ENCODE peak calls at places on chromosome 2, in six cellular contexts. One of them, this sample, is unnamed.

GRCh38 chr2:64424421-64424987 is 29.5 kb upstream of the LGALSL start:
- DNase-seq in K562: no peak
- DNase-seq in H1: no peak
- DNase-seq in HepG2: no peak
- DNase-seq in HCT116: no peak
- DNase-seq in NT2/D1: no peak
- DNase-seq in this sample: no peak

GRCh38 chr2:226130192-226130591 is 669.4 kb downstream of the IRS1 start:
- DNase-seq in K562: no peak
- DNase-seq in H1: no peak
- DNase-seq in HepG2: no peak
- DNase-seq in HCT116: no peak
- DNase-seq in NT2/D1: no peak
- DNase-seq in this sample: no peak

GRCh38 chr2:211709394-211709793 is 829.2 kb downstream of the ERBB4 start:
- DNase-seq in K562: no peak
- DNase-seq in H1: no peak
- DNase-seq in HepG2: no peak
- DNase-seq in HCT116: no peak
- DNase-seq in NT2/D1: no peak
- DNase-seq in this sample: no peak

GRCh38 chr2:80149991-80150390 is 154.6 kb downstream of the LRRTM1 start:
- DNase-seq in K562: no peak
- DNase-seq in H1: no peak
- DNase-seq in HepG2: no peak
- DNase-seq in HCT116: no peak
- DNase-seq in NT2/D1: no peak
- DNase-seq in this sample: no peak

GRCh38 chr2:212975333-212975732 is 176.1 kb downstream of the IKZF2 start:
- DNase-seq in K562: no peak
- DNase-seq in H1: no peak
- DNase-seq in HepG2: no peak
- DNase-seq in HCT116: no peak
- DNase-seq in NT2/D1: no peak
- DNase-seq in this sample: no peak

GRCh38 chr2:237434916-237435315 is 21.0 kb upstream of the COL6A3 start:
- DNase-seq in K562: peak
- DNase-seq in H1: no peak
- DNase-seq in HepG2: no peak
- DNase-seq in HCT116: no peak
- DNase-seq in NT2/D1: no peak
- DNase-seq in this sample: no peak

GRCh38 chr2:84846041-84846663 is 34.7 kb downstream of the TRABD2A start:
- DNase-seq in K562: no peak
- DNase-seq in H1: no peak
- DNase-seq in HepG2: no peak
- DNase-seq in HCT116: no peak
- DNase-seq in NT2/D1: no peak
- DNase-seq in this sample: no peak

GRCh38 chr2:231568098-231568784 is 24.4 kb upstream of the TEX44 start:
- DNase-seq in K562: no peak
- DNase-seq in H1: no peak
- DNase-seq in HepG2: no peak
- DNase-seq in HCT116: no peak
- DNase-seq in NT2/D1: no peak
- DNase-seq in this sample: no peak

GRCh38 chr2:47227532-47228166 is 72.5 kb upstream of the STPG4 start:
- DNase-seq in K562: no peak
- DNase-seq in H1: no peak
- DNase-seq in HepG2: no peak
- DNase-seq in HCT116: no peak
- DNase-seq in NT2/D1: no peak
- DNase-seq in this sample: no peak

GRCh38 chr2:173578404-173579092 is 223.9 kb downstream of the CDCA7 start:
- DNase-seq in K562: no peak
- DNase-seq in H1: no peak
- DNase-seq in HepG2: no peak
- DNase-seq in HCT116: no peak
- DNase-seq in NT2/D1: no peak
- DNase-seq in this sample: no peak

GRCh38 chr2:136225950-136226835 is 108.2 kb upstream of the CXCR4 start:
- DNase-seq in K562: no peak
- DNase-seq in H1: no peak
- DNase-seq in HepG2: no peak
- DNase-seq in HCT116: no peak
- DNase-seq in NT2/D1: no peak
- DNase-seq in this sample: no peak

GRCh38 chr2:123993728-123994323 is 31.3 kb upstream of the CNTNAP5 start:
- DNase-seq in K562: peak
- DNase-seq in H1: peak
- DNase-seq in HepG2: peak
- DNase-seq in HCT116: no peak
- DNase-seq in NT2/D1: peak
- DNase-seq in this sample: no peak

GRCh38 chr2:147223119-147223518 is 621.7 kb upstream of the ACVR2A start:
- DNase-seq in K562: no peak
- DNase-seq in H1: no peak
- DNase-seq in HepG2: no peak
- DNase-seq in HCT116: no peak
- DNase-seq in NT2/D1: no peak
- DNase-seq in this sample: no peak

GRCh38 chr2:217960351-217960750 is 42.4 kb downstream of the TNS1 start:
- DNase-seq in K562: no peak
- DNase-seq in H1: no peak
- DNase-seq in HepG2: no peak
- DNase-seq in HCT116: no peak
- DNase-seq in NT2/D1: no peak
- DNase-seq in this sample: no peak

GRCh38 chr2:159873136-159873728 is 75.2 kb upstream of the CD302 start:
- DNase-seq in K562: peak
- DNase-seq in H1: no peak
- DNase-seq in HepG2: no peak
- DNase-seq in HCT116: no peak
- DNase-seq in NT2/D1: no peak
- DNase-seq in this sample: no peak

GRCh38 chr2:28129955-28130695 is 239.6 kb downstream of the BABAM2 start:
- DNase-seq in K562: no peak
- DNase-seq in H1: no peak
- DNase-seq in HepG2: no peak
- DNase-seq in HCT116: no peak
- DNase-seq in NT2/D1: no peak
- DNase-seq in this sample: no peak

GRCh38 chr2:181788883-181789555 is 102.5 kb upstream of the ITPRID2 start:
- DNase-seq in K562: no peak
- DNase-seq in H1: no peak
- DNase-seq in HepG2: no peak
- DNase-seq in HCT116: no peak
- DNase-seq in NT2/D1: no peak
- DNase-seq in this sample: no peak

GRCh38 chr2:85503168-85503610 is 35.8 kb upstream of the MAT2A start:
- DNase-seq in K562: no peak
- DNase-seq in H1: no peak
- DNase-seq in HepG2: peak
- DNase-seq in HCT116: no peak
- DNase-seq in NT2/D1: no peak
- DNase-seq in this sample: no peak

GRCh38 chr2:151171186-151171585 is 90.5 kb downstream of the RBM43 start:
- DNase-seq in K562: no peak
- DNase-seq in H1: no peak
- DNase-seq in HepG2: no peak
- DNase-seq in HCT116: no peak
- DNase-seq in NT2/D1: no peak
- DNase-seq in this sample: no peak

GRCh38 chr2:151178187-151178586 is 83.5 kb downstream of the RBM43 start:
- DNase-seq in K562: no peak
- DNase-seq in H1: no peak
- DNase-seq in HepG2: no peak
- DNase-seq in HCT116: no peak
- DNase-seq in NT2/D1: no peak
- DNase-seq in this sample: no peak

GRCh38 chr2:151180123-151180522 is 81.5 kb downstream of the RBM43 start:
- DNase-seq in K562: no peak
- DNase-seq in H1: no peak
- DNase-seq in HepG2: no peak
- DNase-seq in HCT116: no peak
- DNase-seq in NT2/D1: no peak
- DNase-seq in this sample: no peak

GRCh38 chr2:151176661-151177060 is 85.0 kb downstream of the RBM43 start:
- DNase-seq in K562: no peak
- DNase-seq in H1: no peak
- DNase-seq in HepG2: no peak
- DNase-seq in HCT116: no peak
- DNase-seq in NT2/D1: no peak
- DNase-seq in this sample: no peak

DNA sequence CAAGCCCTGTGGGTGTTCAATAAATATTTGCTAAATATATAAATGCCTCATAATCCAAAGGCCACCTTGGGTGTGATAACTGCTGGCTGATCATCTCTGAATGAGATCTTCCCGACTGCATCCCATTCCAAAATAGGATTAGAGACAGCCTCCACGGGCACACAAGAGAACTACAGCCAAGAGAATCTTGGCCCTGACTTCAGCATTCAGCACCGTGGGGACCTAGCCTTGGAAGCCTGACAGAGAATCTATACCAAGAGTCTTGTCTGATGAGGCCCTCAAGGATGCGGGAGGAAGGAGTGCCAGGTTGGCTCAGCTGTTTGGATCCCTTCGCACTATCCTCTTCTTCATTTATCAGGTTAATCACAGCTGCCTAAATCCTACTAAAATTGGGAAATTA is 85.8 kb downstream of the RBM43 start:
- DNase-seq in K562: no peak
- DNase-seq in H1: no peak
- DNase-seq in HepG2: no peak
- DNase-seq in HCT116: no peak
- DNase-seq in NT2/D1: no peak
- DNase-seq in this sample: no peak
- TF ChIP-seq ZNF274 in K562: no peak
- TF ChIP-seq ZNF274 in H1: no peak
- TF ChIP-seq ZNF274 in HepG2: no peak
- TF ChIP-seq ZNF274 in HCT116: no peak
- TF ChIP-seq ZNF274 in NT2/D1: no peak
- TF ChIP-seq ZNF274 in this sample: no peak

GRCh38 chr2:199207011-199207410 is 250.7 kb downstream of the SATB2 start:
- DNase-seq in K562: no peak
- DNase-seq in H1: no peak
- DNase-seq in HepG2: no peak
- DNase-seq in HCT116: no peak
- DNase-seq in NT2/D1: no peak
- DNase-seq in this sample: no peak

GRCh38 chr2:199202964-199203363 is 254.8 kb downstream of the SATB2 start:
- DNase-seq in K562: no peak
- DNase-seq in H1: no peak
- DNase-seq in HepG2: no peak
- DNase-seq in HCT116: no peak
- DNase-seq in NT2/D1: no peak
- DNase-seq in this sample: no peak

GRCh38 chr2:199201539-199201938 is 256.2 kb downstream of the SATB2 start:
- DNase-seq in K562: no peak
- DNase-seq in H1: no peak
- DNase-seq in HepG2: no peak
- DNase-seq in HCT116: no peak
- DNase-seq in NT2/D1: no peak
- DNase-seq in this sample: no peak

DNA sequence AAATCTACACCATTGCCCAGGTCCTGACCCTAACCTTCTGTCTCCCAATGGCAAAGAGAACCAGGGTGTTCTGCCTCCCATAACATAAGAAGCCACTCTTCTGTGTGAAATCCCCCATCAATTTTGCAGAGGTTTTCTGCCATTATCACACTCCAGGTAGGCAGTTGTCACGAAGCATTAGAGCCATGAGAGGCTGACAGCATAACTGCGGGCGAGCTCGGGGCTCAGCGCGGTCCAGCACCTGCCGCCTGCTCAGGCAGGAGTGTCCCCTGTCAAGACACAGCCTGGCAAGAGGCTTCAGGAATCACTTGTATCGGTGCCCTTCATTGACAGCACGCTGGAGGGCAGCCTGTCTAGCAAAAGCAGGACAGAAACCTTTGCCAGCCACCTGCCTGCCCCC is 251.2 kb downstream of the SATB2 start:
- DNase-seq in K562: no peak
- DNase-seq in H1: no peak
- DNase-seq in HepG2: no peak
- DNase-seq in HCT116: no peak
- DNase-seq in NT2/D1: no peak
- DNase-seq in this sample: no peak
- TF ChIP-seq ZNF274 in K562: no peak
- TF ChIP-seq ZNF274 in H1: no peak
- TF ChIP-seq ZNF274 in HepG2: no peak
- TF ChIP-seq ZNF274 in HCT116: no peak
- TF ChIP-seq ZNF274 in NT2/D1: no peak
- TF ChIP-seq ZNF274 in this sample: no peak

GRCh38 chr2:102337481-102338386 is 17.9 kb upstream of the IL18R1 start:
- DNase-seq in K562: no peak
- DNase-seq in H1: no peak
- DNase-seq in HepG2: no peak
- DNase-seq in HCT116: no peak
- DNase-seq in NT2/D1: no peak
- DNase-seq in this sample: no peak
- TF ChIP-seq ZNF274 in K562: no peak
- TF ChIP-seq ZNF274 in H1: no peak
- TF ChIP-seq ZNF274 in HepG2: no peak
- TF ChIP-seq ZNF274 in HCT116: no peak
- TF ChIP-seq ZNF274 in NT2/D1: no peak
- TF ChIP-seq ZNF274 in this sample: no peak

GRCh38 chr2:6421094-6421493 is 444.6 kb downstream of the CMPK2 start:
- DNase-seq in K562: no peak
- DNase-seq in H1: no peak
- DNase-seq in HepG2: no peak
- DNase-seq in HCT116: no peak
- DNase-seq in NT2/D1: no peak
- DNase-seq in this sample: no peak

GRCh38 chr2:6412533-6413085 is 453.1 kb downstream of the CMPK2 start:
- DNase-seq in K562: no peak
- DNase-seq in H1: no peak
- DNase-seq in HepG2: no peak
- DNase-seq in HCT116: no peak
- DNase-seq in NT2/D1: no peak
- DNase-seq in this sample: no peak

GRCh38 chr2:6418316-6418715 is 447.4 kb downstream of the CMPK2 start:
- DNase-seq in K562: no peak
- DNase-seq in H1: no peak
- DNase-seq in HepG2: no peak
- DNase-seq in HCT116: no peak
- DNase-seq in NT2/D1: no peak
- DNase-seq in this sample: no peak

GRCh38 chr2:6421888-6422287 is 443.8 kb downstream of the CMPK2 start:
- DNase-seq in K562: no peak
- DNase-seq in H1: no peak
- DNase-seq in HepG2: no peak
- DNase-seq in HCT116: no peak
- DNase-seq in NT2/D1: no peak
- DNase-seq in this sample: no peak

DNA sequence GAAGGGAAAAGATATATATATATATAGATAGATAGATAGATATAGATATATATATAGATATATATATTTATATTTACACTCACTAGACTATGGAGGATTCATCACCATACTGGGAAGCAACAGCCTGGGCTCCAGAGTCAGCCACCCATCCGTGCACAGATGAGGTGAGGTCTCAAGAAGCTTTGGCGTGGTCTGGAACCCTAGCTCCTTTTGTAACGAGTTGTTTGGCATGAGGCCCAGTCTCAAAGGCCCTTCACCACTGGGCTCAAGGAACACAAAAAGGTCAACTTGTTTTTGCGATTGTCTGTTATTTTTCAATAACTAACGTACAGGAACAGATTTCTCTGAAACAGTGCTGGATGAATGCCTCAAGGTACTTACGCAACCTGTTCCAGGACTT is 448.7 kb downstream of the CMPK2 start:
- DNase-seq in K562: no peak
- DNase-seq in H1: no peak
- DNase-seq in HepG2: no peak
- DNase-seq in HCT116: no peak
- DNase-seq in NT2/D1: no peak
- DNase-seq in this sample: no peak
- TF ChIP-seq ZNF274 in K562: no peak
- TF ChIP-seq ZNF274 in H1: no peak
- TF ChIP-seq ZNF274 in HepG2: no peak
- TF ChIP-seq ZNF274 in HCT116: no peak
- TF ChIP-seq ZNF274 in NT2/D1: no peak
- TF ChIP-seq ZNF274 in this sample: no peak